ENCODE peak calls at places on chromosomes 4 and X, in five cellular contexts. One of them, this sample, is unnamed.
A peak's percentile ranks its signal among the peaks of the same experiment; 100 is the strongest.

GRCh38 chrX:18895157-18895952 is 88.6 kb downstream of the PHKA2 start:
- DNase-seq in endothelial cell: no peak
- DNase-seq in iPS-NIHi11: no peak
- DNase-seq in NCI-H2029: no peak
- DNase-seq in T-helper 2 cell: no peak
- DNase-seq in this sample: peak; percentile 50

GRCh38 chr4:142567199-142567598 is 278.9 kb downstream of the INPP4B start:
- DNase-seq in endothelial cell: no peak
- DNase-seq in iPS-NIHi11: peak; percentile 35
- DNase-seq in NCI-H2029: peak; percentile 26
- DNase-seq in T-helper 2 cell: peak; percentile 31
- DNase-seq in this sample: no peak

GRCh38 chr4:13918110-13918509 is 290.6 kb upstream of the BOD1L1 start:
- DNase-seq in endothelial cell: no peak
- DNase-seq in iPS-NIHi11: no peak
- DNase-seq in NCI-H2029: no peak
- DNase-seq in T-helper 2 cell: no peak
- DNase-seq in this sample: peak; percentile 79

GRCh38 chr4:153418581-153418980 is 47.6 kb upstream of the TMEM131L start:
- DNase-seq in endothelial cell: no peak
- DNase-seq in iPS-NIHi11: no peak
- DNase-seq in NCI-H2029: no peak
- DNase-seq in T-helper 2 cell: no peak
- DNase-seq in this sample: no peak

GRCh38 chrX:129997081-129997480 is 14.6 kb downstream of the BCORL1 start:
- DNase-seq in endothelial cell: no peak
- DNase-seq in iPS-NIHi11: no peak
- DNase-seq in NCI-H2029: no peak
- DNase-seq in T-helper 2 cell: no peak
- DNase-seq in this sample: no peak

GRCh38 chr4:37132351-37132989 is 112.1 kb upstream of the NWD2 start:
- DNase-seq in endothelial cell: no peak
- DNase-seq in iPS-NIHi11: peak; percentile 42
- DNase-seq in NCI-H2029: no peak
- DNase-seq in T-helper 2 cell: no peak
- DNase-seq in this sample: no peak

GRCh38 chrX:17689971-17690409 is 47.3 kb upstream of the SCML1 start:
- DNase-seq in endothelial cell: peak; percentile 47
- DNase-seq in iPS-NIHi11: peak; percentile 17
- DNase-seq in NCI-H2029: peak; percentile 49
- DNase-seq in T-helper 2 cell: peak; percentile 0
- DNase-seq in this sample: peak; percentile 70

GRCh38 chrX:69158166-69159040 is 6.8 kb downstream of the PJA1 start:
- DNase-seq in endothelial cell: peak; percentile 24
- DNase-seq in iPS-NIHi11: peak; percentile 39
- DNase-seq in NCI-H2029: peak; percentile 42
- DNase-seq in T-helper 2 cell: no peak
- DNase-seq in this sample: peak; percentile 40